ENCODE peak calls at places on chromosomes 7 and 10, in five cellular contexts. One of them, this sample, is unnamed.
A peak's percentile ranks its signal among the peaks of the same experiment; 100 is the strongest.

GRCh38 chr7:146090023-146090645 is 26.5 kb upstream of the CNTNAP2 start:
- DNase-seq in IMR-90: no peak
- DNase-seq in neuronal stem cell: no peak
- DNase-seq in mesenchymal stem cell: peak; percentile 29
- DNase-seq in trophoblast cell: peak; percentile 4
- DNase-seq in this sample: peak; percentile 62

GRCh38 chr7:131745645-131746248 is 189.3 kb upstream of the PODXL start:
- DNase-seq in IMR-90: peak; percentile 43
- DNase-seq in neuronal stem cell: peak; percentile 54
- DNase-seq in trophoblast cell: no peak
- DNase-seq in mesenchymal stem cell: peak; percentile 14
- DNase-seq in this sample: peak; percentile 76

GRCh38 chr7:134058980-134059379 is 68.2 kb upstream of the LRGUK start:
- DNase-seq in neuronal stem cell: no peak
- DNase-seq in IMR-90: peak; percentile 18
- DNase-seq in trophoblast cell: no peak
- DNase-seq in mesenchymal stem cell: no peak
- DNase-seq in this sample: peak; percentile 37

GRCh38 chr7:81774496-81774895 is 4.6 kb upstream of the HGF start:
- DNase-seq in IMR-90: peak; percentile 50
- DNase-seq in trophoblast cell: no peak
- DNase-seq in neuronal stem cell: no peak
- DNase-seq in mesenchymal stem cell: peak; percentile 78
- DNase-seq in this sample: no peak

GRCh38 chr10:3239066-3239919 is 66.7 kb upstream of the PITRM1 start:
- DNase-seq in mesenchymal stem cell: peak; percentile 54
- DNase-seq in IMR-90: peak; percentile 68
- DNase-seq in trophoblast cell: no peak
- DNase-seq in neuronal stem cell: peak; percentile 46
- DNase-seq in this sample: peak; percentile 60

GRCh38 chr7:14054125-14054524 is 64.7 kb upstream of the ETV1 start:
- DNase-seq in neuronal stem cell: no peak
- DNase-seq in IMR-90: no peak
- DNase-seq in trophoblast cell: no peak
- DNase-seq in mesenchymal stem cell: no peak
- DNase-seq in this sample: no peak

GRCh38 chr10:13741438-13741837 is 154.7 kb downstream of the PRPF18 start:
- DNase-seq in IMR-90: no peak
- DNase-seq in trophoblast cell: peak; percentile 98
- DNase-seq in neuronal stem cell: no peak
- DNase-seq in mesenchymal stem cell: no peak
- DNase-seq in this sample: peak; percentile 19

GRCh38 chr10:3398825-3399646 is 226.5 kb upstream of the PITRM1 start:
- DNase-seq in mesenchymal stem cell: no peak
- DNase-seq in neuronal stem cell: no peak
- DNase-seq in trophoblast cell: peak; percentile 55
- DNase-seq in IMR-90: no peak
- DNase-seq in this sample: no peak

GRCh38 chr7:107173691-107174406 is 5.0 kb downstream of the HBP1 start:
- DNase-seq in mesenchymal stem cell: no peak
- DNase-seq in neuronal stem cell: no peak
- DNase-seq in trophoblast cell: no peak
- DNase-seq in IMR-90: no peak
- DNase-seq in this sample: no peak

GRCh38 chr7:22990588-22990949 is 23.4 kb downstream of the HYCC1 start:
- DNase-seq in mesenchymal stem cell: peak; percentile 83
- DNase-seq in neuronal stem cell: no peak
- DNase-seq in IMR-90: peak; percentile 85
- DNase-seq in trophoblast cell: no peak
- DNase-seq in this sample: peak; percentile 57

GRCh38 chr10:90288403-90288933 is 569.4 kb downstream of the HTR7 start:
- DNase-seq in IMR-90: peak; percentile 61
- DNase-seq in trophoblast cell: no peak
- DNase-seq in neuronal stem cell: no peak
- DNase-seq in mesenchymal stem cell: peak; percentile 55
- DNase-seq in this sample: peak; percentile 57

GRCh38 chr7:106997487-106998271 is 46.8 kb upstream of the PRKAR2B start:
- DNase-seq in IMR-90: no peak
- DNase-seq in trophoblast cell: no peak
- DNase-seq in mesenchymal stem cell: no peak
- DNase-seq in neuronal stem cell: no peak
- DNase-seq in this sample: no peak

GRCh38 chr10:98920362-98920761 is 315.3 kb downstream of the HPSE2 start:
- DNase-seq in mesenchymal stem cell: no peak
- DNase-seq in neuronal stem cell: no peak
- DNase-seq in IMR-90: peak; percentile 4
- DNase-seq in trophoblast cell: no peak
- DNase-seq in this sample: no peak

GRCh38 chr10:127200646-127201045 is 4.3 kb upstream of the INSYN2A start:
- DNase-seq in mesenchymal stem cell: no peak
- DNase-seq in IMR-90: no peak
- DNase-seq in trophoblast cell: peak; percentile 37
- DNase-seq in neuronal stem cell: no peak
- DNase-seq in this sample: peak; percentile 63

GRCh38 chr7:35753761-35754603 is 46.9 kb upstream of the SEPTIN7 start:
- DNase-seq in IMR-90: peak; percentile 66
- DNase-seq in neuronal stem cell: no peak
- DNase-seq in mesenchymal stem cell: peak; percentile 90
- DNase-seq in trophoblast cell: no peak
- DNase-seq in this sample: peak; percentile 30

GRCh38 chr10:119209050-119209735 is 1.8 kb downstream of the GRK5 start:
- DNase-seq in trophoblast cell: peak; percentile 47
- DNase-seq in IMR-90: peak; percentile 80
- DNase-seq in mesenchymal stem cell: peak; percentile 88
- DNase-seq in neuronal stem cell: peak; percentile 67
- DNase-seq in this sample: peak; percentile 78

GRCh38 chr10:91883549-91884542 is 25.4 kb downstream of the FGFBP3 start:
- DNase-seq in mesenchymal stem cell: peak; percentile 45
- DNase-seq in trophoblast cell: peak; percentile 21
- DNase-seq in neuronal stem cell: peak; percentile 50
- DNase-seq in IMR-90: peak; percentile 41
- DNase-seq in this sample: peak; percentile 76

GRCh38 chr10:89644691-89644966 is 413 bp downstream of the PANK1 start:
- DNase-seq in IMR-90: no peak
- DNase-seq in neuronal stem cell: no peak
- DNase-seq in mesenchymal stem cell: no peak
- DNase-seq in trophoblast cell: no peak
- DNase-seq in this sample: no peak

GRCh38 chr10:74419491-74420466 is 268.8 kb downstream of the ADK start:
- DNase-seq in mesenchymal stem cell: peak; percentile 20
- DNase-seq in neuronal stem cell: peak; percentile 9
- DNase-seq in trophoblast cell: peak; percentile 23
- DNase-seq in IMR-90: peak; percentile 19
- DNase-seq in this sample: peak; percentile 53

GRCh38 chr10:116566932-116567331 is 21.2 kb downstream of the PNLIP start:
- DNase-seq in trophoblast cell: no peak
- DNase-seq in neuronal stem cell: no peak
- DNase-seq in IMR-90: no peak
- DNase-seq in mesenchymal stem cell: no peak
- DNase-seq in this sample: no peak

GRCh38 chr7:32525839-32526238 is 30.6 kb downstream of the AVL9 start:
- DNase-seq in mesenchymal stem cell: no peak
- DNase-seq in IMR-90: no peak
- DNase-seq in neuronal stem cell: no peak
- DNase-seq in trophoblast cell: no peak
- DNase-seq in this sample: peak; percentile 11

GRCh38 chr7:45219130-45219529 is 61.5 kb downstream of the RAMP3 start:
- DNase-seq in neuronal stem cell: no peak
- DNase-seq in IMR-90: no peak
- DNase-seq in trophoblast cell: no peak
- DNase-seq in mesenchymal stem cell: no peak
- DNase-seq in this sample: no peak

GRCh38 chr7:27104244-27105149 is 2.0 kb upstream of the HOXA2 start:
- DNase-seq in IMR-90: peak; percentile 78
- DNase-seq in trophoblast cell: no peak
- DNase-seq in neuronal stem cell: no peak
- DNase-seq in mesenchymal stem cell: peak; percentile 27
- DNase-seq in this sample: no peak

GRCh38 chr7:2876031-2876862 is 32.1 kb upstream of the GNA12 start:
- DNase-seq in IMR-90: peak; percentile 87
- DNase-seq in neuronal stem cell: no peak
- DNase-seq in mesenchymal stem cell: peak; percentile 26
- DNase-seq in trophoblast cell: peak; percentile 91
- DNase-seq in this sample: peak; percentile 47

GRCh38 chr10:98217793-98218192 is 50.2 kb downstream of the LOXL4 start:
- DNase-seq in mesenchymal stem cell: no peak
- DNase-seq in trophoblast cell: no peak
- DNase-seq in neuronal stem cell: no peak
- DNase-seq in IMR-90: no peak
- DNase-seq in this sample: no peak

GRCh38 chr10:22990443-22990842 is 62.6 kb downstream of the ARMC3 start:
- DNase-seq in mesenchymal stem cell: no peak
- DNase-seq in trophoblast cell: no peak
- DNase-seq in neuronal stem cell: no peak
- DNase-seq in IMR-90: no peak
- DNase-seq in this sample: no peak

GRCh38 chr7:47475880-47476227 is 106.1 kb downstream of the TNS3 start:
- DNase-seq in mesenchymal stem cell: no peak
- DNase-seq in IMR-90: no peak
- DNase-seq in neuronal stem cell: no peak
- DNase-seq in trophoblast cell: peak; percentile 62
- DNase-seq in this sample: no peak

GRCh38 chr7:47473499-47474210 is 108.3 kb downstream of the TNS3 start:
- DNase-seq in mesenchymal stem cell: no peak
- DNase-seq in neuronal stem cell: no peak
- DNase-seq in trophoblast cell: no peak
- DNase-seq in IMR-90: peak; percentile 58
- DNase-seq in this sample: no peak

GRCh38 chr7:47477191-47478016 is 104.5 kb downstream of the TNS3 start:
- DNase-seq in trophoblast cell: no peak
- DNase-seq in neuronal stem cell: no peak
- DNase-seq in mesenchymal stem cell: no peak
- DNase-seq in IMR-90: no peak
- DNase-seq in this sample: no peak

GRCh38 chr7:47474211-47474936 is 107.5 kb downstream of the TNS3 start:
- DNase-seq in IMR-90: peak; percentile 28
- DNase-seq in mesenchymal stem cell: peak; percentile 52
- DNase-seq in neuronal stem cell: no peak
- DNase-seq in trophoblast cell: no peak
- DNase-seq in this sample: no peak

DNA sequence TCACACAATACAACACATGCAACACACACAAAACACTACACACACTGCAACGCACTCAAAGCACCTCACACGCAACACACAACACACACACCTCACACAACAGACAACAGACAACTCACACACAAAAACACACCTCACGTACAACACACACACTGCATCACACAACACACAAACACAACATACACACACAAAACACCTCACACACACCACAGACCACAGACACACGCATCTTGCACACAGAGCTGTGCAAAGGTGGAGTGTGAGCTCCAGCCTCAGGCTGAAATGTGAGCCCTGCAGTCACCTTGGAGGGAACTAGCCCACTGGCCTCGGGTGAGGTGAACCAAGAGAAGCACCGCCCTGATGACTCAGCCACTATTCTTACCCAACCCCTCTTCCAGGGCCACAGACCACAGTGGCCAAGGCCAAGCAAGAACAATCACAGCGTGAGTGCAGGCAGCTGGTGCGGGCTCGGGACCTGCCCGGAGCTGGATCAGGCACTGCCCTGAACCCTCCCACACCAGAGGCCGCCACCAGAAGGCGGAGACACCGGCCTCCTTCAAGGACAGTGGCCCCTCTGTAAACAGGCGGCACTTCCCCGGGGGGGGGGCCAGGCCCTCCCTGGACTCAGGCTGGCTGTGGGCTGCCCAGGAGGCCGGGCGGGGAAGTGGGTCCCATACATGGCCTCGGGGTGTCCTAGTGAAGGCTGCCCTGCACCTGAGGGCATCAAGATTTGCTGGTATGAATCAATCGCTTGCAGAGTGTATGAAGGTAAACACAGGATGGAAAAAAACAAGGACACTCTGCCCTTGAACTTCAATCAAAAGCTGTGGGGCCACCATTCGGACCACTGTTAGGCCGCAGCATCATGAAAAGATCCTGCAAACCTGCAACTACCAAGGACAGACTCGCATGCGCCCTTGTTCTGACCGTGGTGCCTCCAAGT is 106.7 kb downstream of the TNS3 start:
- DNase-seq in neuronal stem cell: no peak
- DNase-seq in IMR-90: peak; percentile 96
- DNase-seq in mesenchymal stem cell: peak; percentile 99
- DNase-seq in trophoblast cell: peak; percentile 98
- DNase-seq in this sample: peak; percentile 95
- H3K27ac ChIP-seq in neuronal stem cell: no peak overlapping the region
- H3K27ac ChIP-seq in IMR-90: no peak overlapping the region
- H3K27ac ChIP-seq in mesenchymal stem cell: peak overlapping the region; percentile 11
- H3K27ac ChIP-seq in trophoblast cell: peak overlapping the region; percentile 61
- H3K27ac ChIP-seq in this sample: no peak overlapping the region

GRCh38 chr10:8056378-8056777 is 1.9 kb downstream of the GATA3 start:
- DNase-seq in mesenchymal stem cell: no peak
- DNase-seq in neuronal stem cell: peak; percentile 15
- DNase-seq in trophoblast cell: no peak
- DNase-seq in IMR-90: no peak
- DNase-seq in this sample: no peak

GRCh38 chr10:8056891-8057331 is 2.4 kb downstream of the GATA3 start:
- DNase-seq in IMR-90: no peak
- DNase-seq in trophoblast cell: no peak
- DNase-seq in mesenchymal stem cell: peak; percentile 54
- DNase-seq in neuronal stem cell: peak; percentile 17
- DNase-seq in this sample: no peak

GRCh38 chr10:8058274-8059111 is 4.0 kb downstream of the GATA3 start:
- DNase-seq in IMR-90: no peak
- DNase-seq in trophoblast cell: no peak
- DNase-seq in neuronal stem cell: no peak
- DNase-seq in mesenchymal stem cell: no peak
- DNase-seq in this sample: no peak

GRCh38 chr10:8059191-8059936 is 4.9 kb downstream of the GATA3 start:
- DNase-seq in mesenchymal stem cell: peak; percentile 68
- DNase-seq in neuronal stem cell: peak; percentile 20
- DNase-seq in IMR-90: no peak
- DNase-seq in trophoblast cell: no peak
- DNase-seq in this sample: no peak

GRCh38 chr10:8057636-8058273 is 3.3 kb downstream of the GATA3 start:
- DNase-seq in neuronal stem cell: peak; percentile 11
- DNase-seq in IMR-90: no peak
- DNase-seq in trophoblast cell: no peak
- DNase-seq in mesenchymal stem cell: peak; percentile 56
- DNase-seq in this sample: peak; percentile 68
- H3K4me3 ChIP-seq in neuronal stem cell: no peak overlapping the region
- H3K4me3 ChIP-seq in IMR-90: no peak overlapping the region
- H3K4me3 ChIP-seq in trophoblast cell: peak overlapping the region; percentile 64
- H3K4me3 ChIP-seq in mesenchymal stem cell: no peak overlapping the region
- H3K4me3 ChIP-seq in this sample: peak overlapping the region; percentile 34

DNA sequence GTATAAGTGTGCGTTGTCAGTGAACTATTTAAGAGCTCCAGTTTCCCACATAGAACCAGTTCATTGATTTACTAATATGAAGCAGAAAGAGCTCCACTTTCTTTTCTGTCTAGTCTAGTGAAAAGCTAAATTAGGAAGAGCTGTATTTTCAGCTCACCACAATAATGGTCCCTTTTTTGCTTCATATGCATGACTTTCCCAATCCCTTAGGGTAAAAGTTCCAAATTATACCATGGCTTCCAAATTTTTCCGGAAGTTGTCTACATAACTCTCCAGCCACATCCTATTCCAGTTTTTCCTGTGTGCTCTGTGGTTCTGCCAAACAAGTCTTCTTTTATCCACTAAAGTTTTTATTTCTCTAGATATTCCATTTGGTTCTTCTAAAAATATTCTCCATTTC is 685.2 kb downstream of the REEP3 start:
- DNase-seq in IMR-90: no peak
- DNase-seq in mesenchymal stem cell: no peak
- DNase-seq in trophoblast cell: no peak
- DNase-seq in neuronal stem cell: no peak
- DNase-seq in this sample: no peak
- H4K8ac ChIP-seq in IMR-90: no peak overlapping the region
- H4K8ac ChIP-seq in mesenchymal stem cell: no peak overlapping the region
- H4K8ac ChIP-seq in trophoblast cell: no peak overlapping the region
- H4K8ac ChIP-seq in neuronal stem cell: no peak overlapping the region
- H4K8ac ChIP-seq in this sample: no peak overlapping the region

GRCh38 chr7:158450476-158451124 is 137.0 kb downstream of the PTPRN2 start:
- DNase-seq in mesenchymal stem cell: no peak
- DNase-seq in IMR-90: no peak
- DNase-seq in neuronal stem cell: no peak
- DNase-seq in trophoblast cell: no peak
- DNase-seq in this sample: no peak
- H3K27ac ChIP-seq in mesenchymal stem cell: no peak overlapping the region
- H3K27ac ChIP-seq in IMR-90: no peak overlapping the region
- H3K27ac ChIP-seq in neuronal stem cell: no peak overlapping the region
- H3K27ac ChIP-seq in trophoblast cell: no peak overlapping the region
- H3K27ac ChIP-seq in this sample: no peak overlapping the region

This sample was measured in mesendoderm.